ENCODE peak calls at places on chromosomes 7 and 10, in four cellular contexts. C is IMR-90, A is neural progenitor cell, J is OCI-LY7. B is an unnamed sample. For H3K4me1, the result is how much of the 10 kb centered on the place peaks cover.

GRCh38 chr10:116101616-116102015 is 171.4 kb downstream of the GFRA1 start:
- DNase-seq in A (no peak), C (peak), J (no peak), B (peak)

GRCh38 chr7:1678571-1679325 is 8.7 kb downstream of the ELFN1 start:
- DNase-seq in A (no peak), J (no peak), C (no peak), B (no peak)

GRCh38 chr7:21338728-21339164 is 89.1 kb upstream of the SP4 start:
- DNase-seq in A (no peak), C (no peak), J (no peak), B (no peak)

GRCh38 chr10:15784237-15784636 is 64.5 kb upstream of the ITGA8 start:
- DNase-seq in C (no peak), A (no peak), J (no peak), B (no peak)

GRCh38 chr10:70699659-70700174 is 27.4 kb downstream of the ADAMTS14 start:
- DNase-seq in C (no peak), J (peak), A (no peak), B (no peak)

GRCh38 chr7:49483142-49483541 is 290.3 kb upstream of the VWC2 start:
- DNase-seq in A (peak), J (peak), C (no peak), B (no peak)

GRCh38 chr10:132626761-132627735 is 89.5 kb downstream of the INPP5A start:
- DNase-seq in C (no peak), A (no peak), J (no peak), B (no peak)

GRCh38 chr10:74967850-74968620 is 141.6 kb downstream of the KAT6B start:
- DNase-seq in J (no peak), A (peak), C (no peak), B (no peak)

GRCh38 chr7:35722054-35722849 is 27.3 kb upstream of the HERPUD2 start:
- DNase-seq in C (no peak), J (peak), A (no peak), B (no peak)

GRCh38 chr7:106283831-106284515 is 810 bp downstream of the NAMPT start:
- DNase-seq in C (peak), A (no peak), J (peak), B (peak)

GRCh38 chr7:106282374-106282773 is 2.4 kb downstream of the NAMPT start:
- DNase-seq in A (no peak), J (no peak), C (no peak), B (no peak)

GRCh38 chr7:106284516-106285050 is at the start of gene NAMPT:
- DNase-seq in J (peak), A (peak), C (no peak), B (peak)

GRCh38 chr7:106282852-106283251 is 1.9 kb downstream of the NAMPT start:
- DNase-seq in A (no peak), J (no peak), C (no peak), B (no peak)

GRCh38 chr7:106283501-106283830 is 1.3 kb downstream of the NAMPT start:
- DNase-seq in C (no peak), J (no peak), A (no peak), B (no peak)
- H2AFZ ChIP-seq in C (no peak), J (peak), A (no peak), B (peak)

DNA sequence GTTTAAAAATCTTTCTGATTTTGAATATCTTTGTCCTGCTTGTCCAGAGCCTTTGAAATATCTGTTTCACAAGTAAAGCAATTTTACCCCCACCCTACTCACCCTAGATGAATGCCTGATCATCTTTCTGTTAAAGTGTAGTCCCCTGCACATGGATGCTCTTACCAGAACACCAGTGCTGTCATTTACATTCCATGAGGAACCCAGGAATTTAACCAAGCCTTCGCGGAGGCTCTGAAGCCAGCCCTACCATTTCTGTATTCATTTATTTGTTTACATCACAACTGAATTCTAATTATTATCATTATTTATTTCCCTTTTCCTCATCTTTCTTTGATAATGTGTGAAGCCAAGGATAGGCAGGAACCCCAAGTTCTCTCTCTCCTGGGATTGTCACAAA is 167.8 kb upstream of the MYO3A start:
- DNase-seq in A (peak), C (no peak), J (no peak), B (no peak)
- H3K27ac ChIP-seq in A (peak), C (no peak), J (no peak), B (no peak)

GRCh38 chr10:80199828-80200227 is 5.5 kb downstream of the ANXA11 start:
- DNase-seq in C (peak), J (no peak), A (no peak), B (peak)
- H3K4me1 ChIP-seq in C (under half), J (half or more), A (under half), B (half or more)

GRCh38 chr10:61869772-61870520 is 31.6 kb upstream of the ARID5B start:
- DNase-seq in C (peak), J (no peak), A (no peak), B (peak)
- H2AFZ ChIP-seq in C (peak), J (no peak), A (no peak), B (peak)

GRCh38 chr7:106868364-106868763 is 3.3 kb downstream of the PIK3CG start:
- DNase-seq in J (no peak), A (no peak), C (no peak), B (no peak)
- H3K27ac ChIP-seq in J (no peak), A (no peak), C (no peak), B (no peak)

GRCh38 chr10:128025951-128026350 is 100.3 kb downstream of the MKI67 start:
- DNase-seq in A (no peak), C (no peak), J (no peak), B (no peak)
- H3K4me1 ChIP-seq in A (under half), C (under half), J (under half), B (under half)

GRCh38 chr7:149489391-149490024 is 8.1 kb downstream of the ZNF746 start:
- DNase-seq in J (no peak), A (peak), C (no peak), B (no peak)
- H2AFZ ChIP-seq in J (no peak), A (no peak), C (no peak), B (no peak)

DNA sequence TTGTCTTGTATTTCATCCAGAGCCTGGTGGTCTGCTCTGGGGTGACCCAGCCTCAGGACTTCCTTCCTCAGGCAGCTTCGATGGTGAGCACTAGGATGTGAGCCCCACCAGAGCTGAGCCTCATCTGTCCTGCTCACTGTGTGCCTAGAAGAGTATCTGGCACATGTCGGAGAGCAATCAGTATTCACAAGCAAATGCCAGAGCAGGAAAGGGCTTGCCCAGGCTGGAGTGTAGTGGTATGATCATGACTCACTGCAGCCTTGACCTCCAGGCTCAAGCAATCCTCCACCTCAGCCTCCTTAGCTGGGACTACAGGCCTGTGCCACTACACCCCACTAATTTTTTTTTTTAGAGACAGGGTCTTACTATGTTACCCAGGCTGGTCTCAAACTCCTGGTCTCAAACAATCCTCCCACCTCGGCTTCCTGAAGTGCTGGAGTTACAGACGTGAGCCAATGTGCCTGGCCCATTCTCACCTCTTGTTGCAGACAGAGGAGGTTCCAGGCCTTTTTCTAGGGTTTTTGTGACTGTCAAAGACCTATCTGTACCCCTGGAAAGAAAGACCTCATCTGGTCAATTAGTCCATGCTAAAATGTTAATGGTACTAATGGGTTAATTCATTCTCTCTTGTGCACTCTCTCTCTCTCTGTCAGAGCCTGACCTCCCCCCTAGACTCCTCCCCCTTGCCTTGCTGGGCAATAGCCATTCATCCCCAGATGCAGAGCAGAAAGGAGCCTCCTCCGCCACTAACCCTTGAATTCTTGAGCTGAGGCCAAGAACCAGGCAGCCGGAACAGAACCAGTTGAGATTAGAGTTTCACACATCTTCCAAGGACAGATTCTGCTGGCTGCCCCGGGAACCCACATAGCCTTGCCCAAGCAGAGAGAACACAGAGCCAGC is 209.9 kb downstream of the SKIDA1 start:
- DNase-seq in J (no peak), C (peak), A (peak), B (peak)
- H3K27ac ChIP-seq in J (no peak), C (peak), A (peak), B (no peak)

GRCh38 chr10:11179231-11180105 is 161.8 kb downstream of the CELF2 start:
- DNase-seq in J (peak), C (no peak), A (no peak), B (no peak)
- H3K4me1 ChIP-seq in J (half or more), C (under half), A (under half), B (under half)

DNA sequence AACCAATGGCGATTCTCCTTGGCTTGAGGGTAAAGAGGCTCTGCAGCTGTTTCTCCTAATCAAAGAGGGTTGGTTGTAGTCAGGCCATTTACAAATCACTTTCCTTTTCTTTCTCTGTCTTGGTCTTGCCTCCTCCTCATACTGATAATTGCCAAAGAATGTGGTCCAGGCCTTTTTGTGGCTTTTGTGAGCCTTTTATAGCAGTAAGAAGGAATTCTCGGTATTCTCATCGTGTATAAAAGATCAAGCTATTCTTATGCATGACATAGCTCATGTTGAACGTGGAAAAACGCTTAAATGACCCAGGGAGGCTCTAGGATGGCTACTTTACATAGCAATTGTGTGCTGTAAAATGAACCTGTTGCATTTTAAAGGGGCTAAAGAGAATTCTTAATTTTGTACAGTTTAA is 62.6 kb downstream of the RBM20 start:
- DNase-seq in A (peak), J (no peak), C (peak), B (peak)
- H2AFZ ChIP-seq in A (no peak), J (no peak), C (peak), B (peak)